ENCODE peak calls at places on chromosomes 6 and 20, in four cellular contexts. W, U, N and T are unnamed samples.

GRCh38 chr6:52551483-52552277 is 25.2 kb downstream of the TRAM2 start:
- DNase-seq in W (peak; percentile 54), U (no peak), N (peak; percentile 94), T (peak; percentile 55)

GRCh38 chr6:44277763-44278162 is 7.5 kb downstream of the TMEM151B start:
- DNase-seq in W (no peak), U (no peak), N (no peak), T (no peak)

GRCh38 chr20:46070215-46070910 is 19.4 kb downstream of the NCOA5 start:
- DNase-seq in W (no peak), U (no peak), N (peak; percentile 85), T (no peak)

GRCh38 chr6:47737406-47737805 is 39.0 kb downstream of the ADGRF4 start:
- DNase-seq in W (no peak), U (no peak), N (peak; percentile 49), T (no peak)

GRCh38 chr6:47478233-47479155 is 905 bp downstream of the CD2AP start:
- DNase-seq in W (no peak), U (no peak), N (peak; percentile 35), T (no peak)

GRCh38 chr6:133165235-133165634 is 75.9 kb upstream of the EYA4 start:
- DNase-seq in W (no peak), U (no peak), N (no peak), T (no peak)

GRCh38 chr6:64777941-64778785 is 928.9 kb downstream of the EYS start:
- DNase-seq in W (no peak), U (no peak), N (no peak), T (no peak)

GRCh38 chr6:151690768-151691562 is 116.5 kb upstream of the ESR1 start:
- DNase-seq in W (no peak), U (no peak), N (peak; percentile 80), T (no peak)

GRCh38 chr6:41053056-41053455 is at the start of gene APOBEC2:
- DNase-seq in W (peak; percentile 78), U (no peak), N (no peak), T (no peak)

GRCh38 chr6:75101896-75102680 is 103.8 kb downstream of the COL12A1 start:
- DNase-seq in W (no peak), U (peak; percentile 31), N (peak; percentile 74), T (peak; percentile 91)

GRCh38 chr20:21702553-21703467 is 2.7 kb upstream of the PAX1 start:
- DNase-seq in W (peak; percentile 35), U (no peak), N (peak; percentile 19), T (no peak)

GRCh38 chr6:118896339-118897136 is 2.6 kb downstream of the ASF1A start:
- DNase-seq in W (no peak), U (no peak), N (peak; percentile 68), T (no peak)

GRCh38 chr20:2698186-2698817 is 5.7 kb downstream of the EBF4 start:
- DNase-seq in W (no peak), U (no peak), N (no peak), T (no peak)

GRCh38 chr6:133814797-133815196 is 74.1 kb upstream of the TCF21 start:
- DNase-seq in W (no peak), U (no peak), N (peak; percentile 79), T (peak; percentile 50)

GRCh38 chr6:53692172-53692571 is 26.6 kb upstream of the KLHL31 start:
- DNase-seq in W (no peak), U (no peak), N (no peak), T (no peak)

GRCh38 chr6:131470549-131470948 is 102.5 kb upstream of the ARG1 start:
- DNase-seq in W (no peak), U (no peak), N (no peak), T (no peak)

GRCh38 chr6:158284340-158285210 is 27.7 kb upstream of the TULP4 start:
- DNase-seq in W (no peak), U (peak; percentile 46), N (peak; percentile 84), T (peak; percentile 70)

GRCh38 chr6:52389626-52390360 is 27.8 kb downstream of the PAQR8 start:
- DNase-seq in W (peak; percentile 54), U (no peak), N (peak; percentile 52), T (peak; percentile 21)

GRCh38 chr6:37659561-37659960 is 38.1 kb downstream of the MDGA1 start:
- DNase-seq in W (no peak), U (no peak), N (no peak), T (no peak)

GRCh38 chr6:27503436-27504030 is 30.6 kb upstream of the ZNF184 start:
- DNase-seq in W (peak; percentile 64), U (no peak), N (peak; percentile 86), T (no peak)

GRCh38 chr6:28134015-28134414 is 7.7 kb upstream of the ZKSCAN8 start:
- DNase-seq in W (no peak), U (no peak), N (peak; percentile 53), T (no peak)

GRCh38 chr20:17281478-17281877 is 54.6 kb downstream of the PCSK2 start:
- DNase-seq in W (no peak), U (no peak), N (no peak), T (no peak)

GRCh38 chr20:61127311-61128044 is 124.6 kb upstream of the CDH4 start:
- DNase-seq in W (no peak), U (peak; percentile 13), N (peak; percentile 53), T (peak; percentile 83)

GRCh38 chr6:72035483-72035882 is 149.1 kb downstream of the RIMS1 start:
- DNase-seq in W (no peak), U (no peak), N (no peak), T (no peak)

GRCh38 chr6:88785478-88785877 is 177.9 kb downstream of the RNGTT start:
- DNase-seq in W (no peak), U (no peak), N (no peak), T (no peak)

GRCh38 chr6:91669154-91669903 is 1082.5 kb upstream of the MAP3K7 start:
- DNase-seq in W (no peak), U (no peak), N (no peak), T (peak; percentile 27)

GRCh38 chr6:46565531-46565930 is 74.3 kb upstream of the RCAN2 start:
- DNase-seq in W (no peak), U (no peak), N (no peak), T (no peak)

GRCh38 chr20:44288252-44288651 is 22.8 kb downstream of the FITM2 start:
- DNase-seq in W (no peak), U (no peak), N (no peak), T (no peak)

GRCh38 chr6:106773956-106774629 is 144.7 kb downstream of the QRSL1 start:
- DNase-seq in W (no peak), U (no peak), N (no peak), T (no peak)

GRCh38 chr6:99233219-99233618 is 116.3 kb downstream of the FAXC start:
- DNase-seq in W (no peak), U (no peak), N (no peak), T (no peak)

GRCh38 chr6:82195619-82196018 is 51.9 kb downstream of the IBTK start:
- DNase-seq in W (no peak), U (no peak), N (no peak), T (no peak)

GRCh38 chr6:168834814-168835213 is 393.8 kb downstream of the SMOC2 start:
- DNase-seq in W (no peak), U (no peak), N (no peak), T (no peak)

GRCh38 chr6:132085731-132086130 is 134.6 kb upstream of the CCN2 start:
- DNase-seq in W (no peak), U (no peak), N (no peak), T (no peak)

GRCh38 chr20:11766961-11767360 is 150.7 kb upstream of the BTBD3 start:
- DNase-seq in W (no peak), U (no peak), N (no peak), T (peak; percentile 11)

GRCh38 chr20:63639093-63639860 is 12.4 kb upstream of the GMEB2 start:
- DNase-seq in W (peak; percentile 69), U (no peak), N (no peak), T (no peak)

GRCh38 chr20:22921595-22922421 is 113.3 kb upstream of the SSTR4 start:
- DNase-seq in W (no peak), U (peak; percentile 20), N (peak; percentile 82), T (peak; percentile 54)

GRCh38 chr6:105817370-105817769 is 268.8 kb upstream of the PRDM1 start:
- DNase-seq in W (no peak), U (no peak), N (no peak), T (no peak)

GRCh38 chr6:166173292-166173951 is 5.8 kb upstream of the TBXT start:
- DNase-seq in W (no peak), U (no peak), N (no peak), T (no peak)
- H3K4me3 ChIP-seq in W (no peak overlapping the region), U (no peak overlapping the region), N (no peak overlapping the region), T (no peak overlapping the region)

DNA sequence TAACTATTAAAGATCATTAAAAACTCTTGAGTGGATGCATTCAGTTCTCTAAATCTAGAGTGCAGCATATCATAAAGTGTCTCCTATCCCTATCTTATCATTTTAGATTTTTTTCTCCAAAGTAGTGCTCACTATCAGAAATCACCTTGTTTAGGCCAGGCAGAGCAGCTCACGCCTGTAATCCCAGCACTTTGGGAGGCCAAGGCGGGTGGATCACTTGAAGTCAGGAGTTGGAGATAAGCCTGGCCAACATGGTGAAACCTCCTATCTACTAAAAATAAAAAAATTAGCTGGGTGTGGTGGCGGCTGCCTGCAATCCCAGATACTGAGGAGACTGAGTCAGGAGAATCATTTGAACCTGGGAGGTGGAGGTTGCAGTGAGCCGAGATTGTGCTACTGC is 368.9 kb downstream of the PRKN start:
- DNase-seq in W (no peak), U (no peak), N (no peak), T (no peak)
- H3K4me3 ChIP-seq in W (no peak overlapping the region), U (no peak overlapping the region), N (no peak overlapping the region), T (no peak overlapping the region)

GRCh38 chr6:152978058-152978457 is 4.8 kb downstream of the FBXO5 start:
- DNase-seq in W (no peak), U (no peak), N (no peak), T (no peak)

GRCh38 chr6:152973916-152974315 is 8.9 kb downstream of the FBXO5 start:
- DNase-seq in W (no peak), U (no peak), N (no peak), T (no peak)

GRCh38 chr6:152976749-152977148 is 6.1 kb downstream of the FBXO5 start:
- DNase-seq in W (no peak), U (no peak), N (no peak), T (no peak)

GRCh38 chr6:152979116-152979515 is 3.7 kb downstream of the FBXO5 start:
- DNase-seq in W (no peak), U (no peak), N (no peak), T (no peak)

GRCh38 chr6:152975204-152975915 is 7.5 kb downstream of the FBXO5 start:
- DNase-seq in W (no peak), U (no peak), N (no peak), T (no peak)
- H3K4me3 ChIP-seq in W (no peak overlapping the region), U (no peak overlapping the region), N (no peak overlapping the region), T (no peak overlapping the region)

GRCh38 chr6:143536461-143536865 is 24.9 kb upstream of the FUCA2 start:
- DNase-seq in W (peak; percentile 65), U (no peak), N (peak; percentile 35), T (no peak)
- H3K4me3 ChIP-seq in W (peak overlapping the region; percentile 67), U (peak overlapping the region; percentile 47), N (peak overlapping the region; percentile 68), T (peak overlapping the region; percentile 58)

GRCh38 chr6:90284236-90284744 is 12.4 kb downstream of the BACH2 start:
- DNase-seq in W (no peak), U (peak; percentile 40), N (peak; percentile 84), T (peak; percentile 83)

GRCh38 chr6:90286884-90287488 is 9.7 kb downstream of the BACH2 start:
- DNase-seq in W (no peak), U (no peak), N (peak; percentile 27), T (no peak)

GRCh38 chr6:90288404-90288803 is 8.2 kb downstream of the BACH2 start:
- DNase-seq in W (no peak), U (no peak), N (no peak), T (no peak)

GRCh38 chr6:90284745-90285481 is 11.7 kb downstream of the BACH2 start:
- DNase-seq in W (no peak), U (no peak), N (peak; percentile 34), T (no peak)

GRCh38 chr6:90285611-90286381 is 10.8 kb downstream of the BACH2 start:
- DNase-seq in W (peak; percentile 77), U (peak; percentile 35), N (peak; percentile 87), T (peak; percentile 81)
- H3K4me3 ChIP-seq in W (peak overlapping the region; percentile 37), U (no peak overlapping the region), N (no peak overlapping the region), T (no peak overlapping the region)